ENCODE peak calls at places on chromosome 11, in four cellular contexts. M is GF-D8, Y is NCI-H345, U is GM12891. T is an unnamed sample.

GRCh38 chr11:70364745-70365535 is 33.4 kb upstream of the CTTN start:
- DNase-seq in M (peak; percentile 84), Y (no peak), U (no peak), T (no peak)

GRCh38 chr11:47524200-47524874 is 28.6 kb downstream of the CELF1 start:
- DNase-seq in M (no peak), Y (no peak), U (no peak), T (no peak)

GRCh38 chr11:122995526-122995925 is 13.9 kb upstream of the BSX start:
- DNase-seq in M (no peak), Y (no peak), U (no peak), T (no peak)

GRCh38 chr11:77497368-77497767 is 23.5 kb upstream of the PAK1 start:
- DNase-seq in M (no peak), Y (no peak), U (no peak), T (no peak)

GRCh38 chr11:126355324-126355925 is at the start of gene ST3GAL4:
- DNase-seq in M (peak; percentile 95), Y (peak; percentile 83), U (peak; percentile 87), T (peak; percentile 29)

GRCh38 chr11:36449566-36450390 is 60.3 kb downstream of the TRAF6 start:
- DNase-seq in M (no peak), Y (no peak), U (no peak), T (no peak)

GRCh38 chr11:104524276-104524675 is 360.3 kb upstream of the PDGFD start:
- DNase-seq in M (no peak), Y (no peak), U (no peak), T (no peak)

GRCh38 chr11:82523141-82523540 is 210.5 kb downstream of the FAM181B start:
- DNase-seq in M (no peak), Y (no peak), U (no peak), T (no peak)

GRCh38 chr11:121964591-121964990 is 151.4 kb downstream of the BLID start:
- DNase-seq in M (no peak), Y (no peak), U (no peak), T (no peak)

GRCh38 chr11:76560219-76560618 is 110.3 kb downstream of the LRRC32 start:
- DNase-seq in M (no peak), Y (no peak), U (no peak), T (no peak)

GRCh38 chr11:17428930-17429329 is 40.5 kb upstream of the KCNJ11 start:
- DNase-seq in M (no peak), Y (no peak), U (no peak), T (no peak)

GRCh38 chr11:120622189-120622912 is 110.8 kb downstream of the GRIK4 start:
- DNase-seq in M (no peak), Y (no peak), U (no peak), T (no peak)

GRCh38 chr11:119764108-119764874 is 35.3 kb upstream of the NECTIN1 start:
- DNase-seq in M (no peak), Y (no peak), U (no peak), T (no peak)

GRCh38 chr11:68312780-68313573 is 586 bp downstream of the LRP5 start:
- DNase-seq in M (no peak), Y (no peak), U (peak; percentile 55), T (no peak)

GRCh38 chr11:130162733-130163132 is 3.2 kb downstream of the ST14 start:
- DNase-seq in M (peak; percentile 98), Y (no peak), U (no peak), T (no peak)

GRCh38 chr11:35588627-35589026 is 29.6 kb upstream of the FJX1 start:
- DNase-seq in M (no peak), Y (no peak), U (no peak), T (no peak)

GRCh38 chr11:61730222-61730994 is 22.0 kb upstream of the MYRF start:
- DNase-seq in M (no peak), Y (peak; percentile 95), U (no peak), T (no peak)

GRCh38 chr11:47453365-47453764 is 4.4 kb upstream of the RAPSN start:
- DNase-seq in M (no peak), Y (no peak), U (no peak), T (no peak)

GRCh38 chr11:31943056-31943780 is 132.1 kb upstream of the PAX6 start:
- DNase-seq in M (no peak), Y (no peak), U (no peak), T (no peak)

GRCh38 chr11:61107888-61108287 is 5.6 kb downstream of the CD5 start:
- DNase-seq in M (no peak), Y (no peak), U (no peak), T (no peak)

GRCh38 chr11:7905961-7906429 is 25.1 kb downstream of the OR10A6 start:
- DNase-seq in M (no peak), Y (no peak), U (no peak), T (no peak)

GRCh38 chr11:35785287-35786167 is 123.0 kb downstream of the TRIM44 start:
- DNase-seq in M (no peak), Y (no peak), U (no peak), T (no peak)

GRCh38 chr11:11985016-11985715 is 23.3 kb downstream of the DKK3 start:
- DNase-seq in M (no peak), Y (no peak), U (no peak), T (no peak)

GRCh38 chr11:92702037-92702436 is 267.4 kb upstream of the MTNR1B start:
- DNase-seq in M (no peak), Y (no peak), U (no peak), T (no peak)

GRCh38 chr11:96341237-96342130 is 1.5 kb downstream of the MAML2 start:
- DNase-seq in M (no peak), Y (no peak), U (peak; percentile 29), T (peak; percentile 65)